ENCODE peak calls at places on chromosome 18, in six cellular contexts. Z is Panc1; J is stomach; G is cardiac muscle cell; V is CD8-positive, alpha-beta T cell; N is heart right ventricle. H is an unnamed sample.

GRCh38 chr18:67142604-67143003 is 373.9 kb downstream of the DSEL start:
- DNase-seq in Z (no peak), J (no peak), G (no peak), V (no peak), N (no peak), H (no peak)

GRCh38 chr18:77271720-77272481 is 22.3 kb downstream of the GALR1 start:
- DNase-seq in Z (no peak), J (no peak), G (peak), V (no peak), N (no peak), H (peak)

GRCh38 chr18:23924813-23925212 is 89.7 kb upstream of the TTC39C start:
- DNase-seq in Z (no peak), J (no peak), G (peak), V (no peak), N (no peak), H (no peak)

GRCh38 chr18:24530630-24531111 is 70.2 kb downstream of the HRH4 start:
- DNase-seq in Z (no peak), J (no peak), G (peak), V (no peak), N (no peak), H (peak)

GRCh38 chr18:48026216-48026615 is 95.8 kb upstream of the SMAD2 start:
- DNase-seq in Z (no peak), J (no peak), G (no peak), V (no peak), N (no peak), H (no peak)

GRCh38 chr18:35215026-35215425 is 25.8 kb upstream of the ZNF397 start:
- DNase-seq in Z (no peak), J (no peak), G (no peak), V (no peak), N (no peak), H (no peak)

GRCh38 chr18:8358066-8358795 is 251.0 kb upstream of the RAB12 start:
- DNase-seq in Z (no peak), J (no peak), G (no peak), V (no peak), N (no peak), H (no peak)

GRCh38 chr18:35127201-35127600 is 86.0 kb downstream of the MAPRE2 start:
- DNase-seq in Z (no peak), J (no peak), G (peak), V (no peak), N (no peak), H (no peak)

GRCh38 chr18:23718243-23718720 is 29.0 kb downstream of the LAMA3 start:
- DNase-seq in Z (no peak), J (no peak), G (peak), V (no peak), N (no peak), H (peak)

GRCh38 chr18:48827321-48828200 is 123.2 kb downstream of the SMAD7 start:
- DNase-seq in Z (no peak), J (peak), G (peak), V (peak), N (no peak), H (peak)

GRCh38 chr18:49745051-49746014 is 68.0 kb downstream of the ACAA2 start:
- DNase-seq in Z (no peak), J (no peak), G (no peak), V (no peak), N (no peak), H (no peak)

GRCh38 chr18:14768241-14768640 is 20.3 kb downstream of the ANKRD30B start:
- DNase-seq in Z (no peak), J (no peak), G (no peak), V (no peak), N (no peak), H (no peak)

GRCh38 chr18:67864677-67865340 is 348.3 kb upstream of the DSEL start:
- DNase-seq in Z (no peak), J (no peak), G (peak), V (no peak), N (no peak), H (no peak)

GRCh38 chr18:71028285-71028762 is 739.5 kb downstream of the SOCS6 start:
- DNase-seq in Z (no peak), J (no peak), G (peak), V (no peak), N (no peak), H (no peak)

GRCh38 chr18:39622431-39622830 is 2056.8 kb upstream of the CELF4 start:
- DNase-seq in Z (no peak), J (no peak), G (peak), V (no peak), N (no peak), H (no peak)

GRCh38 chr18:44229693-44230108 is 451.0 kb upstream of the SETBP1 start:
- DNase-seq in Z (no peak), J (no peak), G (peak), V (no peak), N (peak), H (peak)

GRCh38 chr18:27017901-27018500 is 152.5 kb upstream of the AQP4 start:
- DNase-seq in Z (no peak), J (no peak), G (peak), V (no peak), N (no peak), H (no peak)

GRCh38 chr18:24346254-24346653 is 51.4 kb downstream of the OSBPL1A start:
- DNase-seq in Z (no peak), J (no peak), G (no peak), V (no peak), N (no peak), H (no peak)

GRCh38 chr18:28177828-28178635 is 1.1 kb upstream of the CDH2 start:
- DNase-seq in Z (no peak), J (peak), G (peak), V (no peak), N (peak), H (no peak)

GRCh38 chr18:40935423-40935822 is 1019.6 kb upstream of the PIK3C3 start:
- DNase-seq in Z (no peak), J (no peak), G (peak), V (no peak), N (no peak), H (no peak)

GRCh38 chr18:72541871-72542690 is 2.1 kb downstream of the CBLN2 start:
- DNase-seq in Z (no peak), J (no peak), G (no peak), V (no peak), N (no peak), H (no peak)

GRCh38 chr18:23746851-23747250 is 57.6 kb downstream of the LAMA3 start:
- DNase-seq in Z (no peak), J (no peak), G (no peak), V (no peak), N (no peak), H (no peak)

GRCh38 chr18:9673296-9674251 is 34.5 kb upstream of the RAB31 start:
- DNase-seq in Z (peak), J (peak), G (peak), V (no peak), N (no peak), H (peak)

GRCh38 chr18:65907281-65907680 is 156.5 kb downstream of the CDH7 start:
- DNase-seq in Z (no peak), J (no peak), G (no peak), V (no peak), N (no peak), H (no peak)

GRCh38 chr18:44079602-44080001 is 601.1 kb upstream of the SETBP1 start:
- DNase-seq in Z (no peak), J (no peak), G (peak), V (no peak), N (no peak), H (peak)

GRCh38 chr18:56661414-56662101 is 10.4 kb downstream of the WDR7 start:
- DNase-seq in Z (no peak), J (no peak), G (no peak), V (no peak), N (no peak), H (no peak)

GRCh38 chr18:37254256-37254880 is 311.2 kb downstream of the CELF4 start:
- DNase-seq in Z (no peak), J (peak), G (no peak), V (no peak), N (no peak), H (no peak)

GRCh38 chr18:48621815-48622555 is 83.2 kb downstream of the CTIF start:
- DNase-seq in Z (no peak), J (no peak), G (no peak), V (no peak), N (no peak), H (no peak)

GRCh38 chr18:37930640-37931039 is 365.0 kb upstream of the CELF4 start:
- DNase-seq in Z (no peak), J (no peak), G (no peak), V (no peak), N (no peak), H (no peak)

DNA sequence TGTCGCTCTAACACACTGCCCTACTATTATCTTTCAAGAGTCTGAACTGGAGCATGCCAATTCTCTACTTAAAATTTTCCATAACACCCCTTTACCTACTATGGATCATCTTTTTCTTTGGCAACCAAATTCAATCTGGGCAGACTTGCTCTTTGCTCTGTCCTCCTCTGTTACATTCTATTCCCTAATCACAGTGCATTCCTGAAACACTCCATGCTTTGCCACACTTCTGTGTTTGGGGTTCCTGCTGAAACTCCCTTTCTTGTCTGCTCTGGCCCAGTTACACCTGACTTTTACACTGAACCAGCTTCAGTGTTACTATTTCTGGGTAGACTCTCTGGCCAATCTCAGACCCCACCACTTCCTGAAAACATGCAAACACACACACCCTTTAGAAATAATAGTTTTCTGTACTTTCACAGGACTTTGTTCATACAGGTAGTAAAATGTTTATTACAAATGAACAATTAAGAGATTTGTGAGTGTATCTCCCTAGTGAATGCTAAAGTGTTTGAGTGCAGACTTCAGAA is 119.9 kb upstream of the DCC start:
- DNase-seq in Z (no peak), J (no peak), G (no peak), V (no peak), N (no peak), H (no peak)
- H3K4me3 ChIP-seq in Z (no peak), J (no peak), G (no peak), V (no peak), N (no peak), H (no peak)

DNA sequence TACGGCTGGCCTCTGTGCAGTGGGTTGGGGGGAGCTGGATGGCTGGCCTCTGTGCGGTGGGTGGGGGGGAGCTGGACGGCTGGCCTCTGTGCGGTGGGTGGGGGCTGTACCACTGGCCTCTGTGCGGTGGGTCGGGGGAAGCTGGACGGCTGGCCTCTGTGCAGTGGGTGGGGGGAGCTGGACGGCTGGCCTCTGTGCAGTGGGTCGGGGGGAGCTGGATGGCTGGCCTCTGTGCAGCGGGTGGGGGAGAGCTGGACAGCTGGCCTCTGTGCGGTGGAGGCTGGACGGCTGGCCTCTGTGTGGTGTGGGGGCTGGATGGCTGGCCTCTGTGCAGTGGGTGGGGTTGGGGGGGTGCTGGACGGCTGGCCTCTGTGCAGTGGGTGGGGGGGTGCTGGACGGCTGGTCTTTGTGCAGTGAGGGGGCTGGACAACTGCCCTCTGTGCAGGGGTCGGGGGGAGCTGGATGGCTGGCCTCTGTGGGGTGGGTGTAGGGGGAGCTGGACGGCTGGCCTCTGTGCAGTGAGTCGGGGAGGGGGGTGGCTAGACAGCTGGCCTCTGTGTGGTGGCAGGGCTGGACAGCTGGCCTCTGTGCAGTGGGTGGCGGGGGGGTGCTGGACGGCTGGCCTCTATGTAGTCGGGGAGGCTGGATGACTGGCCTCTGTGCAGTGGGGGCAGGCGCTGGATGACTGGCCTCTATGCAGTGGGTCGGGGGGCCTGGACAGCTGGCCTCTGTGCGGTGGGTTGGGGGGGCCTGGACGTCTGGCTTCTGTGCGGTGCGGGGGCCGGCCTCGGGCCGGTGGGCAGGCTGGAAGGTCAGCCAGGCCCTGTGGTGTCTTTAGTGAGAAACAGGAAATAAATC is 31.9 kb downstream of the NFATC1 start:
- DNase-seq in Z (no peak), J (no peak), G (no peak), V (no peak), N (no peak), H (no peak)
- TF ChIP-seq CTCF in Z (no peak), J (no peak), G (no peak), V (no peak), N (no peak), H (no peak)

DNA sequence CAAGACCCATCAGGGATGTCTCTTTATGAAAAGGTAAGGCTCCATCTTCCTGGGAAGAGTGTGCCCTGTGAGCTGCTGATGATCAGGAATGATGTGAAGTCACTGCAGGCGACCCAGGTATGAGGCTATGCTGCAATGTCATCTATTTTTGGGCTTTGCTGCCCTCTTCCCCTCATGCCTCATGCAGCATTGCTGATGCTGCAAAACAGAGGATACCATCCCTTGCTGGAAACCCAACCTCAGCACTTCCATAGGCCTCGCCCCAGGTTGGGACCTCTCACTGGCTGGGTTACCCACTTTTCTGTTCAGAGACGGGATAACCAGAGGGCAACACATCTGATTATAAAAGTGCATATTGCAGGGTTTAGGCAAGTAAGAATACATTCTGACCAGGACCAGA is 255.8 kb downstream of the L3MBTL4 start:
- DNase-seq in Z (no peak), J (no peak), G (no peak), V (no peak), N (no peak), H (no peak)
- H3K4me3 ChIP-seq in Z (no peak), J (no peak), G (no peak), V (no peak), N (no peak), H (no peak)

GRCh38 chr18:60417946-60418345 is 45.4 kb upstream of the MC4R start:
- DNase-seq in Z (no peak), J (no peak), G (no peak), V (no peak), N (no peak), H (no peak)

GRCh38 chr18:60411715-60412114 is 39.1 kb upstream of the MC4R start:
- DNase-seq in Z (no peak), J (no peak), G (no peak), V (no peak), N (no peak), H (no peak)

GRCh38 chr18:60413944-60414547 is 41.5 kb upstream of the MC4R start:
- DNase-seq in Z (peak), J (no peak), G (peak), V (no peak), N (no peak), H (no peak)
- TF ChIP-seq CTCF in Z (peak), J (no peak), G (peak), V (no peak), N (no peak), H (peak)

DNA sequence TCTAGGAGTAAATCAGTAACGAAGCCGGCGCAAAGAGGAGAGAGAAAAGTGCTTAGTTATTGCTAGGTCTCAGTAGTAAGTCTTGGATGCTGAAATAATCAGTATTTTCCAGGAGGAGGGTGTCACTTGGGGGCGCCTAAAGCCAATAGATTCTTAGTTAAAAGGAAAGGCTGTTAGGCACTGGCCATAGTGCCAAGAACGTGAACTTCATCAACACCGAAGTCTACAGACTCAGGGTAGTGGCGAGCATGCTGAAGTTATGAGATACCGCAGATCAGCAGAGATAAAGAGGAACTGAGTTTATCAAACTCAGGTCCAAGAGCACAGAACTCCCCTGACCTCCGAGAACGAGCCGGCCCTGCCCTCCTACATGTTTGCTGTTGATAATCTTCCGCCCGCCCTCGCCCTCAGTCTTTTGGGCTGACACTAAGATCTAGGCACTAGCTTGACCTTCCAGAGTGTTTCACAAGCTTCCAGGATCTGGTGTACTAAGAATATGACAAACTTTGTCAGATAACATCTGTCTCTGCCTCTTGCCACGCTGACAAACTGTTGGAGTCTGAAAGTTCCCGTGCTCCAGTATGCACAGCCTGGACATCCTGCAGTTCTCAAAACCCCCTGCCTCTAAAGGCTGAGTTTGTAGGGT is 49.2 kb downstream of the CYB5A start:
- DNase-seq in Z (no peak), J (no peak), G (peak), V (no peak), N (no peak), H (no peak)
- H3K4me3 ChIP-seq in Z (no peak), J (no peak), G (no peak), V (no peak), N (peak), H (no peak)

GRCh38 chr18:7038330-7038846 is 79.2 kb downstream of the LAMA1 start:
- DNase-seq in Z (peak), J (no peak), G (peak), V (no peak), N (peak), H (peak)
- TF ChIP-seq CTCF in Z (peak), J (peak), G (peak), V (no peak), N (peak), H (peak)

GRCh38 chr18:42298744-42299685 is 344.0 kb downstream of the PIK3C3 start:
- DNase-seq in Z (peak), J (peak), G (peak), V (peak), N (peak), H (peak)
- H3K4me3 ChIP-seq in Z (no peak), J (peak), G (no peak), V (no peak), N (peak), H (no peak)